ENCODE peak calls at places on chromosome 7, in four cellular contexts. V, F, U and L are unnamed samples.

GRCh38 chr7:51303142-51303525 is 13.5 kb downstream of the COBL start:
- DNase-seq in U (no peak), V (no peak), F (no peak), L (no peak)

GRCh38 chr7:139842414-139843210 is 13.5 kb downstream of the TBXAS1 start:
- DNase-seq in V (peak; percentile 48), U (no peak), F (no peak), L (peak; percentile 53)

GRCh38 chr7:77321300-77321699 is 94.8 kb downstream of the GSAP start:
- DNase-seq in V (no peak), F (peak; percentile 18), U (no peak), L (no peak)

GRCh38 chr7:41463770-41464470 is 239.0 kb downstream of the INHBA start:
- DNase-seq in U (no peak), F (no peak), V (no peak), L (no peak)

GRCh38 chr7:116122972-116123595 is 87.3 kb upstream of the TES start:
- DNase-seq in U (peak; percentile 30), V (peak; percentile 14), F (peak; percentile 65), L (peak; percentile 19)

GRCh38 chr7:51543801-51544553 is 227.4 kb upstream of the COBL start:
- DNase-seq in F (no peak), U (no peak), V (no peak), L (no peak)

GRCh38 chr7:99456288-99456687 is 9.7 kb downstream of the ATP5MF start:
- DNase-seq in V (no peak), F (no peak), U (no peak), L (no peak)

GRCh38 chr7:26198781-26199169 is 1.8 kb downstream of the HNRNPA2B1 start:
- DNase-seq in F (no peak), U (no peak), V (no peak), L (no peak)

GRCh38 chr7:102434039-102434481 is 685 bp downstream of the ORAI2 start:
- DNase-seq in F (peak; percentile 51), V (peak; percentile 70), U (no peak), L (no peak)

GRCh38 chr7:130598056-130598455 is 70.5 kb downstream of the COPG2 start:
- DNase-seq in F (no peak), U (no peak), V (no peak), L (no peak)

GRCh38 chr7:101927389-101928306 is 110.2 kb downstream of the CUX1 start:
- DNase-seq in F (no peak), U (no peak), V (no peak), L (no peak)

GRCh38 chr7:25545125-25546008 is 317.1 kb upstream of the NPVF start:
- DNase-seq in V (no peak), F (no peak), U (no peak), L (no peak)

GRCh38 chr7:91609525-91609924 is 271.0 kb downstream of the MTERF1 start:
- DNase-seq in U (no peak), V (no peak), F (no peak), L (no peak)
- TF ChIP-seq CTCF in U (no peak), V (no peak), F (no peak), L (no peak)

DNA sequence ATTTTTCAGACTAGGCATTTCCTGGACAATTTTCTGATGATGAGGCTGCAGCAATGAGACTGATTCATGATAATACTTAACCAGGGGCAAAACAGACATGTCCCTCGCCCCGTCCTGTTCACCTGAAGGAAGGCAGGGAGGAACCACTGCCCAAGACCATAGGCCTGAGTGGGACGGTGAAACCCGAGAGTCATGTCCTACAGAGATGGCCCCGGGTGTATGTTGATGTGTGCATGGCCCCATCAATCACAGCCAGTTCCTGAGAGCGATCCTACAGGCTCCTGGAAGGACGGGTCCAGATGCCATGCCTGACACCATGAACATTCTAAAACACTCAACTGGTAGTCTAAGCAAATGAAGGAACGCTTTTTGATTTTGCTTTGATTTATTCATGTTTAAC is 90.3 kb downstream of the TNS3 start:
- DNase-seq in F (no peak), V (no peak), U (no peak), L (no peak)
- TF ChIP-seq CTCF in F (no peak), V (no peak), U (no peak), L (no peak)

GRCh38 chr7:66258409-66258808 is 53.3 kb downstream of the TPST1 start:
- DNase-seq in V (no peak), F (no peak), U (peak; percentile 60), L (no peak)

GRCh38 chr7:66250711-66251110 is 45.6 kb downstream of the TPST1 start:
- DNase-seq in V (no peak), F (no peak), U (peak; percentile 98), L (no peak)

GRCh38 chr7:66257481-66257880 is 52.3 kb downstream of the TPST1 start:
- DNase-seq in F (peak; percentile 12), U (no peak), V (no peak), L (no peak)

GRCh38 chr7:66255533-66256100 is 50.5 kb downstream of the TPST1 start:
- DNase-seq in F (no peak), U (peak; percentile 82), V (no peak), L (no peak)

DNA sequence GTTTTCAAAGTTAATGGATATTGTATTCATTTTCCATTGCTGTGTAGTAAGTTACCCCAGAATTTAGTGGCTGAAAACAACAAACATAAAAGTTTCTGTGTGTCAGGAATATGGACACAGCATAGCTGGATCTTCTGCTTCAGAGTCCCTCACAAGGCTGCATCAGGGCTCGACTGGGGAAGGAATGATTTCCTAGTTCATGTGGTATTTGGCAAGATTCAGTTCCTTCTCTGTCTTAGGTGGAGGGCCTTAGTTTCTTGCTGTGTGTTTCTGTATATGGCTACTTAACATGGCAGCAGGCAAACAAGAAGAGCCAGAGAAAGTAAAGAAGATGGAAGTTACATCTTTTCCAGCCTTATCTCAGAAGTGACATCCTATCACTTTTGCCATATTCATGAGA is 51.1 kb downstream of the TPST1 start:
- DNase-seq in V (no peak), F (no peak), U (no peak), L (no peak)
- TF ChIP-seq CTCF in V (no peak), F (no peak), U (no peak), L (no peak)

DNA sequence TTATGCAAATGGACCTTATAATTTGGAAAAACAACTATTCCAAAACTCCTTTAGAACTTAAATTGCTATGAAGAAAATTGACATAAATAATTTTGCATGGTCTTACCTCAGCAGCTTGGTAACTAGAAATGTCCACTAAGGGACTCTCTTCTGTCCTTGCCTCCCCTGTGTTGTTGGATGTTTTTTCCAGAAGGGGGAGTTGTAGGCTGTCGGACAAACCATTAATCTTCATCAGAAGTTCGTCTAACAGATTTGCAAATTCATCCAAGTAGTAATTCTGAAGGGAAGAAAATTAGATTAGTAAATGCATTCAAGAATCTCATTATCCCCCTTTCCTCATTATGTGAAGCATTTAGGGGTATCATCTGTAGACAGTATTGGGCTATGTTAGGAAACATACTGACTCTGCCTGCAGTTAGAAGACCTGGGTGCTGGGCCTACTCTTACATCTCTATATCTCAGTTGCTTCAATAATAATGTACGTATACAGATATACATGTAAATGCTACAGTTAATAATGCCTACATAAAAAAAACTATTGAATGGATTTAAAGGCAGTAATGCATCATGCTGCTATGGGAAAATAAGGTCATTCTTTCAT is 155.6 kb downstream of the PKD1L1 start:
- DNase-seq in U (no peak), F (no peak), V (peak; percentile 14), L (no peak)
- TF ChIP-seq CTCF in U (peak; percentile 46), F (peak; percentile 42), V (peak; percentile 71), L (no peak)